ENCODE peak calls at places on chromosomes 6 and 20, in five cellular contexts. X, B, J, D and A are unnamed samples.

GRCh38 chr6:52876056-52876787 is 33.3 kb downstream of the GSTA3 start:
- DNase-seq in D (no peak), X (no peak), J (no peak), B (no peak), A (no peak)

GRCh38 chr20:2524435-2525272 is 11.7 kb upstream of the TMC2 start:
- DNase-seq in J (peak), B (peak), X (peak), D (peak), A (peak)

GRCh38 chr6:117491916-117492315 is 9.4 kb downstream of the DCBLD1 start:
- DNase-seq in B (no peak), X (no peak), D (no peak), J (no peak), A (no peak)

GRCh38 chr6:24581084-24581669 is 64.8 kb downstream of the KIAA0319 start:
- DNase-seq in D (peak), B (peak), X (peak), J (peak), A (no peak)

GRCh38 chr6:81977488-81977887 is 225.0 kb upstream of the TENT5A start:
- DNase-seq in B (no peak), D (no peak), X (no peak), J (no peak), A (no peak)

GRCh38 chr6:36368921-36369880 is 18.3 kb downstream of the ETV7 start:
- DNase-seq in X (no peak), B (no peak), D (no peak), J (no peak), A (no peak)

GRCh38 chr6:156515242-156515641 is 261.9 kb upstream of the ARID1B start:
- DNase-seq in B (no peak), J (no peak), D (no peak), X (no peak), A (no peak)

GRCh38 chr6:81838031-81838430 is 85.5 kb upstream of the TENT5A start:
- DNase-seq in D (no peak), X (no peak), B (no peak), J (peak), A (no peak)

GRCh38 chr6:73521351-73522254 is 771 bp upstream of the EEF1A1 start:
- DNase-seq in D (peak), B (no peak), J (peak), X (peak), A (peak)

GRCh38 chr6:10520468-10520867 is 683 bp upstream of the GCNT2 start:
- DNase-seq in B (no peak), J (no peak), X (no peak), D (no peak), A (no peak)

GRCh38 chr6:20866940-20867630 is 332.8 kb downstream of the CDKAL1 start:
- DNase-seq in X (no peak), D (no peak), B (no peak), J (peak), A (no peak)

GRCh38 chr6:122996797-122997520 is 924 bp downstream of the CLVS2 start:
- DNase-seq in J (no peak), B (no peak), X (no peak), D (no peak), A (no peak)

GRCh38 chr20:1802385-1803215 is 92.6 kb upstream of the SIRPA start:
- DNase-seq in X (peak), D (peak), J (peak), B (no peak), A (peak)

GRCh38 chr20:56760610-56761009 is 131.5 kb downstream of the TFAP2C start:
- DNase-seq in J (no peak), B (no peak), D (no peak), X (no peak), A (no peak)

GRCh38 chr6:158503222-158503621 is 56.7 kb upstream of the TMEM181 start:
- DNase-seq in X (no peak), J (no peak), D (no peak), B (no peak), A (peak)

GRCh38 chr6:158501638-158502592 is 58.0 kb upstream of the TMEM181 start:
- DNase-seq in B (no peak), D (no peak), J (no peak), X (no peak), A (peak)

GRCh38 chr6:158503846-158504245 is 56.0 kb upstream of the TMEM181 start:
- DNase-seq in D (no peak), J (no peak), B (no peak), X (no peak), A (no peak)

GRCh38 chr6:158500016-158500735 is 59.7 kb upstream of the TMEM181 start:
- DNase-seq in B (no peak), X (no peak), D (no peak), J (no peak), A (no peak)

GRCh38 chr6:158502593-158502950 is 57.3 kb upstream of the TMEM181 start:
- DNase-seq in X (no peak), J (no peak), B (no peak), D (no peak), A (no peak)
- TF ChIP-seq EP300 in X (no peak), J (no peak), B (no peak), D (no peak), A (no peak)

GRCh38 chr20:17925940-17926300 is 42.7 kb downstream of the SNX5 start:
- DNase-seq in D (no peak), J (no peak), B (no peak), X (no peak), A (no peak)

GRCh38 chr20:17928211-17928611 is 40.4 kb downstream of the SNX5 start:
- DNase-seq in D (no peak), B (no peak), X (peak), J (no peak), A (no peak)

GRCh38 chr20:17928633-17929311 is 39.8 kb downstream of the SNX5 start:
- DNase-seq in X (no peak), J (no peak), B (no peak), D (no peak), A (no peak)

GRCh38 chr20:17921774-17922173 is 46.8 kb downstream of the SNX5 start:
- DNase-seq in J (no peak), B (no peak), X (no peak), D (no peak), A (no peak)

DNA sequence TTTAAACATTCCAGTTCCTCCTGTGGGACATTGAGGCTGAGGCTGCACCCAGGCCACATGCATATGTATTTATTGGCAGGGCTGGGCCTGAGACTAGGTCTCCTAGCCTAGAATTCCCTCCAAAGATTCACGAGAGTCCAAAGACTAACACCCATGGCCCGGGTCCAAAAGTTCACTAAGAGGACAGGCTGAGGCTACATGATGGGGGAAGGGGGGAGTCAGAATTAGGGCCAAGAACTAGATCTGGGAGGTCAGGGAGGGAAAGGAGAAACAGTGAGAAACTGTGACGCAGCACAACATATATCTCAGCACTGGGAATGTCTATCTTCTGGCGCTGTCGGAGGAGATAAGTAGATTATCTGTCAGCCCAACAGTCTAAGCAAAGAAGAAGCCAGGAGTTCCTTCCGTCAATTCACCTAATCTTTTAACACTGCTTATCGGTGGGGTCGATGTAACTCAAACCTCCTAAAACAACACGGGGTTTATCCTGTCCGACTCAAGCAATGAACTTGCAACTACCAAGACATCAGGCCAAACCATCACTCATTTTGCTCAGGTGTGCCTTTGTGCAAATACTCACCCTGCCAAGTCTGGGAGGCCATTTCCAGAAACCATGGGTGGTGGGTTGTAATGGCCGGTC is 43.2 kb downstream of the SNX5 start:
- DNase-seq in J (no peak), B (no peak), D (no peak), X (peak), A (no peak)
- TF ChIP-seq EP300 in J (no peak), B (no peak), D (no peak), X (no peak), A (no peak)

GRCh38 chr20:17457064-17457463 is 74.1 kb downstream of the BFSP1 start:
- DNase-seq in X (no peak), D (no peak), B (no peak), J (no peak), A (no peak)
- TF ChIP-seq EP300 in X (no peak), D (no peak), B (no peak), J (no peak), A (no peak)

GRCh38 chr20:33992923-33993799 is 550 bp upstream of the RALY start:
- DNase-seq in J (peak), X (peak), D (peak), B (peak), A (peak)

GRCh38 chr20:33994624-33994913 is 858 bp downstream of the RALY start:
- DNase-seq in X (no peak), D (no peak), B (no peak), J (no peak), A (no peak)

GRCh38 chr20:33995053-33995816 is 1.5 kb downstream of the RALY start:
- DNase-seq in D (no peak), X (peak), B (no peak), J (no peak), A (peak)

GRCh38 chr20:33992145-33992922 is 1.4 kb upstream of the RALY start:
- DNase-seq in B (no peak), X (no peak), J (no peak), D (no peak), A (no peak)

DNA sequence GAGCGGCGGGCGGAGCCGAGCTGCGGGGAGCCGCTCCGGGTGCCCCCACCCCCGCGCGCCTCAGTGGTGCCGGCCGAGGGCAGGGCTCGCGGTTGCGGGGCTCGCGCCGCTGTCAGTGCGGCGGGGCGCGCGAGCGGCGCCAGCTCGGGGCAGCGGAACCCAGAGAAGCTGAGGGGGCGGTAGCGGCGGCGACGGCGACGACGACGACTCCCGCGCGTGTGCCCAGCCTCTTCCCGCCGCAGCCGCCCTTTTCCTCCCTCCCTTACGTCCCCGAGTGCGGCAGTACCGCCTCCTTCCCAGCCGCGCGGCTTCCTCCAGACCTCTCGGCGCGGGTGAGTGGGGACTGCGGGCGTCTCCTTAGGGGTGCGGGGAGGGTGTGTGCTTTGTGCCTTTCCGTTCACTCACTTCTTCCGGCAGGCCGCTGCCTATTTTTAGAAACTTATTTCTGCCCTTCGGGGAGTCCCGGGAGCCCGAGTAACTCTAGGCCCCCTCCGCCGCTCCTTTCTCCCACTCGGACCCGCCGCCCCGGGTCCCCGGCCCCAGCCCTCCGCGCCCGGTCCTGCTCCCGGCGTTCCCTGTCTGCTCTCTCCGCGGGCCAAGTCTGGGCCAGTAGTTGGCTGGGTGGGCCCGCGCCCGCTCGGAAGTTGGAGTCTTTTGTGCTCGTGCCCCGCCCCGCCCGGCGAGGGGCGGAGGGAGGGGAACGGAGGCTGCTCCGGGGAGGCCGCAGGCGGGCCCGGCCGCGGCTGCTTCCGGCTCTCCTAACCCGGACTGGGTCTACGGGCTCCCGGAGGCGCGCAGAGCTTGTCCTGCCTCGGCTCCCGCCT is at the start of gene RALY:
- DNase-seq in D (peak), X (peak), B (peak), J (peak), A (peak)
- TF ChIP-seq EP300 in D (no peak), X (no peak), B (no peak), J (no peak), A (no peak)

GRCh38 chr6:107488174-107488874 is 1.6 kb upstream of the SOBP start:
- DNase-seq in X (no peak), D (no peak), B (no peak), J (no peak), A (peak)

GRCh38 chr6:107491059-107491609 is 1.2 kb downstream of the SOBP start:
- DNase-seq in J (peak), X (peak), B (no peak), D (peak), A (peak)

GRCh38 chr6:107488875-107489635 is 862 bp upstream of the SOBP start:
- DNase-seq in B (no peak), J (peak), D (peak), X (peak), A (peak)

GRCh38 chr6:107490568-107491058 is 696 bp downstream of the SOBP start:
- DNase-seq in J (no peak), B (no peak), X (peak), D (peak), A (no peak)

DNA sequence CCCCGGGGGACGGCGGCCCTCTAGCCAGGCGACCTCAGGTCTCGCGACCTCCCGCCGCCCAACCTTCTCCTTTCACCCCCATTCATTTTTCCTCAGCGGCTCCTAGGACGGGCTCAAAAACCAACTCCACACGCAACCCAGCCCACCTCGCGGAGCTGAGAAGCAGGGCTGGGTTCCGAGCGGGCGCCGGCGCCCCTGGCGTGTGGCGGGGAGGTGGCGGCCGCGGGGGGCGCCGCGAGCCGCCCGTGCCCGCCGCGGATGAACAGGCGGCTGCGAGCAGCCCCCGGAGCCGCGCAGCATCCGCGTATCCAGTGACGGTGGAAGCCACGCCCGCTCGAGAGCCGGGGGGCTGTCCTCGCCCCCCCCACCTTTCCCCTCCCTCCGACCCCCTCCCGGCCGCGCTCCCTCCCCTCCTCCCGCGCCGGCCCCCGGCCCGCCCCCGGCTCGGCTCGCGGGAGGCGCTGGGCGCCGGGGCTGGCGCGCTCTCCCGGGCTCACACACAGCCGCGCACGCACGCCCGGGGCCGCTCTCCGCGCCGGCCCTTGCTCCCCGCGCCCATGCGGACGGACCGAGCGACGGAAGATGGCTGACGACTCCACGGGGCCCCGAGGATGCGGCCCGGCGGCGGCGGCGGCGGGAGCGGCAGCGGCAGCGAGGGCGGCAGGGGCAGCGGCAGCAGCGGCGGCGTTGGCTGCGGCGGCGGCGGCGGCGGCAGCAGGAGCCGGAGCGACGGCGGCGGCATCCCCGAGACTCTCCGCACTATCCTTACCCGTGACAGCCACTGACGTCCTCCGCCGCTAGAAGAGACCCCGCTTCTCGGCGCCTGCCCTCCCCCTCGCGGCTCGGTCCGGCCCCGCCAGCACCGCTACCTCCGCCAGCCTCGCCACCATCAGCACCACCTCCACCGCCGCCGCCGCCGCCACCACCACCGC is at the start of gene SOBP:
- DNase-seq in J (peak), D (peak), B (no peak), X (peak), A (peak)
- TF ChIP-seq EP300 in J (no peak), D (no peak), B (no peak), X (no peak), A (no peak)

GRCh38 chr20:36929691-36930090 is 21.8 kb downstream of the SAMHD1 start:
- DNase-seq in J (no peak), X (no peak), B (no peak), D (no peak), A (no peak)

GRCh38 chr20:36927704-36928103 is 23.8 kb downstream of the SAMHD1 start:
- DNase-seq in B (no peak), X (no peak), J (no peak), D (no peak), A (no peak)

GRCh38 chr20:36926653-36927200 is 24.8 kb downstream of the SAMHD1 start:
- DNase-seq in X (no peak), J (no peak), D (no peak), B (no peak), A (no peak)

GRCh38 chr20:36932476-36933426 is 18.8 kb downstream of the SAMHD1 start:
- DNase-seq in X (no peak), J (no peak), D (no peak), B (no peak), A (no peak)

GRCh38 chr20:36929290-36929689 is 22.2 kb downstream of the SAMHD1 start:
- DNase-seq in X (no peak), J (no peak), D (no peak), B (no peak), A (no peak)
- TF ChIP-seq EP300 in X (no peak), J (no peak), D (no peak), B (no peak), A (no peak)

DNA sequence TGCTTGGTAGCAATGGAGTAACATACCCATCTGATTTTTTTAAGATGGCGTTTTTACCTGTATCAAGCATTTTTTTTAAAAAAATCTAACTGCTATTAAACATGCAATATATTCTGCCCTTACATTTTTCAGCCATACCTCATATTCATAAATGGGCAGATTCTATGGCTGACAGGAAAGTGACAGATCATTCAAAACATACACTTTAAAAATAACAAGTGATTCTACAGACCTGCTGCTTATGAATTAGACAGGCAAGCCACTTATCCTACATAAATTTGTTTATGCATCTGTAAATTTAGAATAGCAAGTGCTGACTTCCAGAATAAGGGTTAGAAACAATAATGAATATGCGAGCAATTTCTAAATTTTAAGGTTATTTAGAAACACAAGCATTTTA is 82.7 kb downstream of the TBXT start:
- DNase-seq in B (no peak), X (no peak), D (no peak), J (no peak), A (no peak)
- TF ChIP-seq EP300 in B (no peak), X (no peak), D (no peak), J (no peak), A (no peak)

GRCh38 chr6:137914530-137915193 is 47.6 kb downstream of the TNFAIP3 start:
- DNase-seq in X (no peak), D (no peak), J (no peak), B (no peak), A (no peak)

GRCh38 chr6:137912813-137913212 is 45.8 kb downstream of the TNFAIP3 start:
- DNase-seq in J (no peak), B (no peak), D (no peak), X (no peak), A (no peak)

GRCh38 chr6:137911675-137912158 is 44.7 kb downstream of the TNFAIP3 start:
- DNase-seq in J (no peak), B (no peak), X (no peak), D (no peak), A (no peak)

GRCh38 chr6:137913996-137914529 is 47.0 kb downstream of the TNFAIP3 start:
- DNase-seq in B (no peak), X (no peak), J (no peak), D (no peak), A (no peak)

DNA sequence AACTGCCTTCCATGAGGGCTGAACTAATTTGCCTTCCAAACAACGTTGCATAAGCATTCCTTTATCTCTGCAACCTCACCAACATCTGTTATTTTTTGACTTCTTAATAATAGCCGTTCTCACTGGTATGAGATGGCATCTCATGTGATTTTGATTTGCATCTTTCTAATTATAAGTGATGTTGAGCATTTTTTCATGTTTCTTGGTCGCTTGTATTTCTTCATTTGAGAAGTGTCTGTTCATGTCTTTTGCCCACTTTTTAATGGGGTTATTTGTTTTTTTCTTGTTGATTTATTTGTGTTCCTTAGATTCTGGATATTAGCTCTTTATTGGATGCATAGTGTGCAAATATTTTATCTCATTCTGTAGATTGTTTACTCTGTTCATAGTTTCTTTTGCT is 46.4 kb downstream of the TNFAIP3 start:
- DNase-seq in J (no peak), B (no peak), X (no peak), D (no peak), A (no peak)
- TF ChIP-seq EP300 in J (no peak), B (no peak), X (no peak), D (no peak), A (no peak)

GRCh38 chr6:64270083-64270482 is 634.5 kb downstream of the PHF3 start:
- DNase-seq in B (no peak), X (no peak), D (no peak), J (no peak), A (no peak)

GRCh38 chr6:64266351-64266821 is 630.8 kb downstream of the PHF3 start:
- DNase-seq in J (no peak), X (no peak), B (no peak), D (no peak), A (no peak)
- TF ChIP-seq EP300 in J (no peak), X (no peak), B (no peak), D (no peak), A (no peak)

GRCh38 chr6:112188906-112189305 is 65.5 kb downstream of the LAMA4 start:
- DNase-seq in J (no peak), D (no peak), B (no peak), X (no peak), A (no peak)
- TF ChIP-seq EP300 in J (no peak), D (no peak), B (no peak), X (no peak), A (no peak)